ENCODE peak calls at places on chromosomes 4 and X, in seven cellular contexts. One of them, this sample, is unnamed.

GRCh38 chr4:16225139-16225538 is 1.1 kb downstream of the TAPT1 start:
- DNase-seq in NCI-H748 treated with DMSO at 0.1 percent for 48 hours: no peak
- DNase-seq in hepatocyte: no peak
- DNase-seq in fibroblast of mammary gland: peak; percentile 58
- DNase-seq in activated naive CD4-positive, alpha-beta T cell: no peak
- DNase-seq in tibial artery: no peak
- DNase-seq in activated T-helper 1 cell treated with Interleukin-2 at 50 U/mL for 16 hours: no peak
- DNase-seq in this sample: no peak

GRCh38 chr4:171880136-171880535 is 66.9 kb downstream of the GALNTL6 start:
- DNase-seq in NCI-H748 treated with DMSO at 0.1 percent for 48 hours: no peak
- DNase-seq in hepatocyte: peak; percentile 40
- DNase-seq in fibroblast of mammary gland: peak; percentile 64
- DNase-seq in activated naive CD4-positive, alpha-beta T cell: no peak
- DNase-seq in tibial artery: no peak
- DNase-seq in activated T-helper 1 cell treated with Interleukin-2 at 50 U/mL for 16 hours: no peak
- DNase-seq in this sample: no peak

GRCh38 chr4:76512000-76512399 is 77.0 kb downstream of the SHROOM3 start:
- DNase-seq in NCI-H748 treated with DMSO at 0.1 percent for 48 hours: no peak
- DNase-seq in hepatocyte: no peak
- DNase-seq in fibroblast of mammary gland: no peak
- DNase-seq in activated naive CD4-positive, alpha-beta T cell: no peak
- DNase-seq in tibial artery: no peak
- DNase-seq in activated T-helper 1 cell treated with Interleukin-2 at 50 U/mL for 16 hours: no peak
- DNase-seq in this sample: no peak

GRCh38 chrX:49308604-49309269 is 5.3 kb downstream of the GAGE10 start:
- DNase-seq in NCI-H748 treated with DMSO at 0.1 percent for 48 hours: no peak
- DNase-seq in hepatocyte: no peak
- DNase-seq in fibroblast of mammary gland: peak; percentile 9
- DNase-seq in activated naive CD4-positive, alpha-beta T cell: no peak
- DNase-seq in tibial artery: no peak
- DNase-seq in activated T-helper 1 cell treated with Interleukin-2 at 50 U/mL for 16 hours: no peak
- DNase-seq in this sample: no peak

GRCh38 chr4:110624904-110625494 is 2.1 kb upstream of the PITX2 start:
- DNase-seq in NCI-H748 treated with DMSO at 0.1 percent for 48 hours: no peak
- DNase-seq in hepatocyte: no peak
- DNase-seq in fibroblast of mammary gland: no peak
- DNase-seq in activated naive CD4-positive, alpha-beta T cell: no peak
- DNase-seq in tibial artery: no peak
- DNase-seq in activated T-helper 1 cell treated with Interleukin-2 at 50 U/mL for 16 hours: no peak
- DNase-seq in this sample: no peak

GRCh38 chr4:88661724-88662123 is 35.9 kb downstream of the NAP1L5 start:
- DNase-seq in NCI-H748 treated with DMSO at 0.1 percent for 48 hours: no peak
- DNase-seq in hepatocyte: peak; percentile 5
- DNase-seq in fibroblast of mammary gland: peak; percentile 97
- DNase-seq in activated naive CD4-positive, alpha-beta T cell: no peak
- DNase-seq in tibial artery: no peak
- DNase-seq in activated T-helper 1 cell treated with Interleukin-2 at 50 U/mL for 16 hours: no peak
- DNase-seq in this sample: no peak

GRCh38 chr4:42391981-42392380 is 5.3 kb upstream of the SHISA3 start:
- DNase-seq in NCI-H748 treated with DMSO at 0.1 percent for 48 hours: no peak
- DNase-seq in hepatocyte: no peak
- DNase-seq in fibroblast of mammary gland: no peak
- DNase-seq in activated naive CD4-positive, alpha-beta T cell: no peak
- DNase-seq in tibial artery: no peak
- DNase-seq in activated T-helper 1 cell treated with Interleukin-2 at 50 U/mL for 16 hours: no peak
- DNase-seq in this sample: no peak

GRCh38 chrX:40132751-40133150 is 35.0 kb upstream of the BCOR start:
- DNase-seq in NCI-H748 treated with DMSO at 0.1 percent for 48 hours: no peak
- DNase-seq in hepatocyte: peak; percentile 66
- DNase-seq in fibroblast of mammary gland: peak; percentile 87
- DNase-seq in activated naive CD4-positive, alpha-beta T cell: no peak
- DNase-seq in tibial artery: peak; percentile 93
- DNase-seq in activated T-helper 1 cell treated with Interleukin-2 at 50 U/mL for 16 hours: no peak
- DNase-seq in this sample: no peak

GRCh38 chrX:55120767-55121358 is 32.0 kb downstream of the PAGE2 start:
- DNase-seq in NCI-H748 treated with DMSO at 0.1 percent for 48 hours: no peak
- DNase-seq in hepatocyte: no peak
- DNase-seq in fibroblast of mammary gland: no peak
- DNase-seq in activated naive CD4-positive, alpha-beta T cell: no peak
- DNase-seq in tibial artery: no peak
- DNase-seq in activated T-helper 1 cell treated with Interleukin-2 at 50 U/mL for 16 hours: no peak
- DNase-seq in this sample: no peak

GRCh38 chr4:20418865-20419451 is 167.3 kb downstream of the SLIT2 start:
- DNase-seq in NCI-H748 treated with DMSO at 0.1 percent for 48 hours: peak; percentile 6
- DNase-seq in hepatocyte: peak; percentile 47
- DNase-seq in fibroblast of mammary gland: peak; percentile 82
- DNase-seq in activated naive CD4-positive, alpha-beta T cell: no peak
- DNase-seq in tibial artery: no peak
- DNase-seq in activated T-helper 1 cell treated with Interleukin-2 at 50 U/mL for 16 hours: no peak
- DNase-seq in this sample: no peak

GRCh38 chrX:120365320-120365719 is 3.4 kb downstream of the ATP1B4 start:
- DNase-seq in NCI-H748 treated with DMSO at 0.1 percent for 48 hours: peak; percentile 2
- DNase-seq in hepatocyte: peak; percentile 38
- DNase-seq in fibroblast of mammary gland: peak; percentile 14
- DNase-seq in activated naive CD4-positive, alpha-beta T cell: no peak
- DNase-seq in tibial artery: no peak
- DNase-seq in activated T-helper 1 cell treated with Interleukin-2 at 50 U/mL for 16 hours: peak; percentile 5
- DNase-seq in this sample: no peak

GRCh38 chrX:50648151-50648550 is 165.8 kb downstream of the SHROOM4 start:
- DNase-seq in NCI-H748 treated with DMSO at 0.1 percent for 48 hours: no peak
- DNase-seq in hepatocyte: no peak
- DNase-seq in fibroblast of mammary gland: no peak
- DNase-seq in activated naive CD4-positive, alpha-beta T cell: no peak
- DNase-seq in tibial artery: no peak
- DNase-seq in activated T-helper 1 cell treated with Interleukin-2 at 50 U/mL for 16 hours: no peak
- DNase-seq in this sample: no peak

GRCh38 chr4:791866-792630 is 33.9 kb downstream of the CPLX1 start:
- DNase-seq in NCI-H748 treated with DMSO at 0.1 percent for 48 hours: no peak
- DNase-seq in hepatocyte: no peak
- DNase-seq in fibroblast of mammary gland: no peak
- DNase-seq in activated naive CD4-positive, alpha-beta T cell: no peak
- DNase-seq in tibial artery: no peak
- DNase-seq in activated T-helper 1 cell treated with Interleukin-2 at 50 U/mL for 16 hours: peak; percentile 22
- DNase-seq in this sample: no peak

This sample was measured in esophagus squamous epithelium.